ENCODE peak calls at places on chromosomes 7 and 10, in eight cellular contexts. I is stimulated activated effector memory CD8-positive, alpha-beta T cell treated with anti-CD3 and anti-CD28 coated beads, Interleukin-12 subunit alpha, Interleukin-12 subunit beta, amount 100 ng/mL, for 72 hours; C is progenitor cell of endocrine pancreas; O is GM04503; G is gastrocnemius medialis; E is glutamatergic neuron; Y is suprapubic skin; Z is stimulated activated CD4-positive, alpha-beta T cell treated with anti-CD3 and anti-CD28 coated beads, Interleukin-15, amount 100 ng/mL, for 24 hours. N is an unnamed sample.

GRCh38 chr7:28102778-28103177 is 77.8 kb downstream of the JAZF1 start:
- DNase-seq in I (no peak), C (no peak), O (no peak), G (peak), E (no peak), Y (no peak), Z (no peak), N (no peak)

GRCh38 chr7:1697499-1698125 is 27.5 kb downstream of the ELFN1 start:
- DNase-seq in I (no peak), C (no peak), O (no peak), G (peak), E (no peak), Y (peak), Z (no peak), N (no peak)

GRCh38 chr7:69708857-69709256 is 110.6 kb downstream of the AUTS2 start:
- DNase-seq in I (no peak), C (no peak), O (peak), G (no peak), E (no peak), Y (no peak), Z (no peak), N (no peak)

GRCh38 chr10:117162093-117163021 is 24.3 kb upstream of the VAX1 start:
- DNase-seq in I (no peak), C (no peak), O (no peak), G (no peak), E (no peak), Y (no peak), Z (no peak), N (no peak)

GRCh38 chr7:148182264-148182663 is 408.3 kb upstream of the C7orf33 start:
- DNase-seq in I (no peak), C (no peak), O (no peak), G (no peak), E (no peak), Y (no peak), Z (no peak), N (no peak)

GRCh38 chr10:29141761-29142160 is 147.1 kb upstream of the LYZL1 start:
- DNase-seq in I (no peak), C (no peak), O (no peak), G (no peak), E (no peak), Y (no peak), Z (no peak), N (no peak)

GRCh38 chr7:79149831-79150230 is 303.6 kb downstream of the MAGI2 start:
- DNase-seq in I (no peak), C (no peak), O (no peak), G (no peak), E (no peak), Y (no peak), Z (no peak), N (no peak)

GRCh38 chr10:44413416-44413815 is 28.5 kb upstream of the CXCL12 start:
- DNase-seq in I (no peak), C (no peak), O (no peak), G (no peak), E (no peak), Y (no peak), Z (no peak), N (no peak)

GRCh38 chr7:130350945-130351663 is 6.5 kb downstream of the CPA5 start:
- DNase-seq in I (no peak), C (no peak), O (no peak), G (no peak), E (no peak), Y (peak), Z (peak), N (no peak)

GRCh38 chr10:121216721-121217181 is 365.6 kb downstream of the WDR11 start:
- DNase-seq in I (no peak), C (no peak), O (no peak), G (peak), E (no peak), Y (peak), Z (no peak), N (no peak)

GRCh38 chr7:139669106-139670061 is 108.4 kb downstream of the HIPK2 start:
- DNase-seq in I (no peak), C (no peak), O (no peak), G (no peak), E (no peak), Y (no peak), Z (peak), N (no peak)